ENCODE peak calls at places on chromosomes 3 and 15, in four cellular contexts. Y, F, C and J are unnamed samples.

GRCh38 chr3:147447224-147447623 is 38.1 kb downstream of the ZIC1 start:
- DNase-seq in Y (no peak), F (no peak), C (no peak), J (no peak)

GRCh38 chr15:45225506-45226273 is 26.3 kb upstream of the SLC28A2 start:
- DNase-seq in F (no peak), C (peak), Y (peak), J (no peak)

GRCh38 chr3:170081079-170081741 is 43.4 kb downstream of the GPR160 start:
- DNase-seq in Y (no peak), C (no peak), F (no peak), J (no peak)

GRCh38 chr3:171088984-171089754 is 62.6 kb upstream of the SLC2A2 start:
- DNase-seq in Y (no peak), C (no peak), F (peak), J (peak)

GRCh38 chr3:37922721-37923575 is 61.3 kb downstream of the CTDSPL start:
- DNase-seq in Y (peak), C (no peak), F (no peak), J (no peak)

GRCh38 chr3:169662215-169663070 is 1.1 kb downstream of the MECOM start:
- DNase-seq in C (peak), F (peak), Y (peak), J (peak)

GRCh38 chr15:95865330-95865739 is 465.2 kb upstream of the NR2F2 start:
- DNase-seq in Y (no peak), C (no peak), F (no peak), J (no peak)

GRCh38 chr3:33717616-33717865 is 513 bp downstream of the CLASP2 start:
- DNase-seq in C (peak), Y (peak), F (no peak), J (no peak)

GRCh38 chr3:78344918-78345317 is 1305.0 kb downstream of the ROBO2 start:
- DNase-seq in Y (no peak), F (no peak), C (no peak), J (no peak)

GRCh38 chr15:58716027-58716426 is 33.5 kb downstream of the ADAM10 start:
- DNase-seq in C (no peak), F (no peak), Y (no peak), J (no peak)

GRCh38 chr3:106566277-106566676 is 697.5 kb upstream of the CBLB start:
- DNase-seq in Y (no peak), C (peak), F (no peak), J (no peak)

GRCh38 chr15:66138096-66138783 is 115.3 kb downstream of the MEGF11 start:
- DNase-seq in C (no peak), Y (no peak), F (no peak), J (no peak)

GRCh38 chr3:109071349-109072142 is 46.4 kb downstream of the MORC1 start:
- DNase-seq in C (no peak), Y (no peak), F (peak), J (no peak)

GRCh38 chr15:40469776-40470390 is 901 bp upstream of the CHST14 start:
- DNase-seq in C (no peak), F (no peak), Y (no peak), J (no peak)

GRCh38 chr15:72078887-72079286 is 39.1 kb downstream of the MYO9A start:
- DNase-seq in C (no peak), F (no peak), Y (no peak), J (no peak)

GRCh38 chr3:107542665-107543064 is 19.9 kb downstream of the BBX start:
- DNase-seq in C (no peak), F (no peak), Y (no peak), J (no peak)

GRCh38 chr15:59160880-59161593 is 45.6 kb upstream of the LDHAL6B start:
- DNase-seq in C (peak), F (peak), Y (peak), J (peak)

GRCh38 chr3:168696119-168696518 is 600.4 kb upstream of the GOLIM4 start:
- DNase-seq in F (no peak), Y (no peak), C (no peak), J (no peak)

GRCh38 chr3:37477713-37478487 is 303.5 kb upstream of the LRRFIP2 start:
- DNase-seq in F (no peak), Y (no peak), C (peak), J (no peak)

GRCh38 chr15:25248583-25249235 is 190.1 kb downstream of the UBE3A start:
- DNase-seq in Y (no peak), C (peak), F (no peak), J (no peak)

DNA sequence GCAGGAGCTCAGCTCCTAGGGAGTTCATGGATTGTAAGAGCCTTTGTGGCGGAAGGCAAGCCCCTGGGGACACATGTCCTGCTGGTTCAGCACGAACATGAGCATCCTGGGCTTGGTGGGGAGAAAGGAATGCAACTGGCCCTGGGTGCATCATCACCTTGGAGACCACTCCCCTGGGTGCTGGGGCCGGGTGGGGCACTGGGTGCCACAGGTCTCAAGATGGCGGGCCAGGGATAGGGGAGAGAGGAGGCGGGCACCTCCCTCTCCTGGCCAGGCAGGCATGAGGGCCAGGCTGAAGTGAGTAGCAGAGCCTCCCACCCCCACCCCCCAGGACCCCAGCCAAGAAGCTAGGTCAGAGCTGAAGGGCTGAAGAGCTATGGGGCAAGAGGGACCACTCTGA is 768 bp downstream of the PCBP4 start:
- DNase-seq in C (no peak), F (no peak), Y (no peak), J (no peak)
- TF ChIP-seq JUN in C (no peak), F (no peak), Y (no peak), J (no peak)

GRCh38 chr15:50042775-50043174 is 76.3 kb downstream of the ATP8B4 start:
- DNase-seq in Y (no peak), F (no peak), C (no peak), J (no peak)
- TF ChIP-seq CTCF in Y (no peak), F (no peak), C (no peak), J (no peak)

GRCh38 chr3:10140996-10141546 is 507 bp upstream of the VHL start:
- DNase-seq in F (peak), Y (no peak), C (no peak), J (no peak)
- TF ChIP-seq JUN in F (no peak), Y (no peak), C (no peak), J (no peak)

GRCh38 chr15:80587007-80587406 is 108.1 kb upstream of the ABHD17C start:
- DNase-seq in Y (no peak), C (no peak), F (no peak), J (no peak)
- TF ChIP-seq CTCF in Y (no peak), C (no peak), F (no peak), J (no peak)

DNA sequence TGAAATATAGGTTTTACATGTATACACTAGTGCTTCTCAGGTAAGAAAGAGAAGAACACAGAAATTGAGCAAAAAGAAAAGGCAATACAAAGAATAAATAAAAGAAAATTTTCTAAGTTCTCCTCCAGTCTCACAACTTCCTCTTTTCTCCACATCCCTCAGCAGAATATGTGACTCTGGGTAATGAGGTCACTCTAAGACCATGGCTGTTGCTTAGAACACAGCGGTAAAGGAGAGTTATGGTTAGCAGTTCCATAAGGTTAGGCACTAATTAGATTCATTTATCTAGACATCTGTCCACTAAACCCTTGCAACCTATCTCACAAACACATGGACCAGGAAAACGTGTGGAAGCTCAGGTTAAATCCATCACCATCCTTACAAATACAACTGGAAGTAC is 47.9 kb downstream of the IGSF11 start:
- DNase-seq in Y (peak), C (no peak), F (no peak), J (no peak)
- TF ChIP-seq JUN in Y (no peak), C (no peak), F (no peak), J (no peak)

GRCh38 chr3:133573629-133574194 is at the start of gene CDV3:
- DNase-seq in Y (no peak), C (no peak), F (no peak), J (no peak)

GRCh38 chr3:133573054-133573628 is 345 bp upstream of the CDV3 start:
- DNase-seq in Y (peak), C (peak), F (peak), J (peak)

GRCh38 chr3:133570937-133571320 is 2.6 kb upstream of the CDV3 start:
- DNase-seq in C (no peak), Y (no peak), F (no peak), J (peak)

GRCh38 chr3:133574260-133574881 is 885 bp downstream of the CDV3 start:
- DNase-seq in F (peak), C (peak), Y (peak), J (peak)

GRCh38 chr3:133572158-133573053 is 1.1 kb upstream of the CDV3 start:
- DNase-seq in C (no peak), Y (peak), F (peak), J (no peak)
- TF ChIP-seq CTCF in C (no peak), Y (no peak), F (no peak), J (no peak)

DNA sequence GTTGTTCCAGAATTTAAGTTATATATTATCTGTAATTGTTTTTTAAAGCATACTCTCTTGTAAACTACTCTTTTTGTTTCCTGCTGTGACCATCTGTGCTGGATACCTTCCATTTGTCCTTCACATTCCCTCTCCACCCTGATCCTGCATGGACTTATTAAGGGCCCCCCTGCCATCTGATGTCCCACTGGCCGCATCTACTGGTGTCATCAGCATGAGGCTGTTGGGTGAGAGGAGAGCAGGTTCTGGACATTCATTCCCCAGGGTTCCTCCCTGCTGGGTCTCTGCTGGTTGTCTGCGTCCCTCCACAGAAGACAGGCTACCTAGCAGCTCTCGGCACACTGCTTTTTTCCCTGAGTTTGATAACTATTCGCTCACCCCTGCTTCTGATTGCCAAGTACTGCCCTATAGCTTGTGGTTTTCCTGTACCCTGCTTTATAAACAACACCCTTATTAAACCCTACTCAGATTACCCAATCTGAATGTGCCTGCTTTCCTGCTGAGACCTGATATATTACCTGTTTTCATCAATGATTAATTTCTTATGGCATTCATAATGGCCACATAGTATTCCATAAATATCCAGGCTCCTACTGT is 7.7 kb downstream of the CMTM8 start:
- DNase-seq in Y (no peak), C (no peak), F (no peak), J (no peak)
- TF ChIP-seq JUN in Y (no peak), C (no peak), F (no peak), J (no peak)

DNA sequence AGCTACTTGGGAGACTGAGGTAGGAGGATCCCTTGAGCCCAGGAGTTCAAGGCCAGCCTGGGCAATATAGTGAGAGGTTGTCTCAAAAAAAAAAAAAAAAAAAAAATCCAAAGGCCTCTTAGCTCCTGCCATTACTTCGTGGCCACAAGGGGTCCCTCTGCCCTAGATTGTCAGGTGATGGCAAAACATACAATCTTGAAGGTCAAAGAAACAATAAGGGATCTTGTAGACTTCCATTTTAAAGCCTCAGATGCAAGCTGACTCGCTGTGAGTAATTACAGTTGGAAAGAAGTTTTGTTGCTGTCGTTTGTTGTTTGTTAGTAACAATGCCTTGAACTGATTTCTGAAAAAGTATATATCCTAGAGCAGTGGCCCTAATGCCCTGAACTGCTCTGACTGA is 55.9 kb upstream of the PLCL2 start:
- DNase-seq in F (peak), C (peak), Y (peak), J (peak)
- TF ChIP-seq CTCF in F (peak), C (peak), Y (peak), J (peak)

GRCh38 chr15:88454867-88455810 is 12.0 kb downstream of the MRPL46 start:
- DNase-seq in F (peak), C (peak), Y (peak), J (peak)
- TF ChIP-seq JUN in F (no peak), C (no peak), Y (no peak), J (no peak)